ENCODE peak calls at places on chromosomes 11 and 22, in ten cellular contexts. G is fibroblast of lung; Q is transverse colon; U is gastrocnemius medialis; A is dorsolateral prefrontal cortex; Y is colonic mucosa; T is tibial artery; X is ovary; I is CD8-positive, alpha-beta T cell; S is hepatocyte. J is an unnamed sample.
A peak's percentile ranks its signal among the peaks of the same experiment; 100 is the strongest.

GRCh38 chr11:95231881-95232605 is 1.0 kb upstream of the SESN3 start:
- DNase-seq in I (peak; percentile 69), G (peak; percentile 78), Q (peak; percentile 66), U (peak; percentile 39), S (peak; percentile 87), A (peak; percentile 59), X (peak; percentile 81), Y (peak; percentile 72), T (peak; percentile 86), J (no peak)

GRCh38 chr11:119537641-119538253 is 114.8 kb upstream of the THY1 start:
- DNase-seq in U (no peak), T (peak; percentile 15), I (no peak), G (no peak), Q (no peak), S (no peak), Y (no peak), X (no peak), A (no peak), J (no peak)

GRCh38 chr11:118674094-118674460 is 5.4 kb downstream of the TREH start:
- DNase-seq in Q (no peak), T (no peak), I (no peak), S (no peak), Y (no peak), A (no peak), X (no peak), G (no peak), U (no peak), J (no peak)

GRCh38 chr11:125756050-125756449 is 10.0 kb downstream of the PATE1 start:
- DNase-seq in S (no peak), X (no peak), G (no peak), U (no peak), T (no peak), A (no peak), I (no peak), Q (no peak), Y (no peak), J (no peak)

GRCh38 chr22:46797355-46797754 is 34.9 kb downstream of the TBC1D22A start:
- DNase-seq in G (peak; percentile 29), Q (no peak), U (no peak), S (peak; percentile 63), Y (no peak), I (no peak), A (no peak), T (peak; percentile 63), X (no peak), J (no peak)

GRCh38 chr11:75014129-75014528 is 25.4 kb downstream of the NEU3 start:
- DNase-seq in I (no peak), T (no peak), Q (no peak), X (no peak), G (peak; percentile 81), Y (no peak), A (no peak), S (peak; percentile 18), U (peak; percentile 75), J (peak; percentile 57)

GRCh38 chr22:45997077-45997774 is 20.3 kb upstream of the WNT7B start:
- DNase-seq in Q (peak; percentile 79), S (peak; percentile 69), X (peak; percentile 88), A (peak; percentile 70), G (peak; percentile 97), Y (peak; percentile 75), I (no peak), U (peak; percentile 68), T (peak; percentile 96), J (peak; percentile 80)

GRCh38 chr22:24758164-24758799 is 16.2 kb downstream of the PIWIL3 start:
- DNase-seq in A (no peak), U (no peak), G (peak; percentile 27), Y (peak; percentile 67), I (peak; percentile 63), X (peak; percentile 70), S (peak; percentile 82), T (no peak), Q (peak; percentile 53), J (no peak)

GRCh38 chr11:93922830-93923229 is 72.4 kb upstream of the VSTM5 start:
- DNase-seq in U (no peak), A (no peak), X (no peak), Y (no peak), T (no peak), G (no peak), I (no peak), S (peak; percentile 66), Q (no peak), J (no peak)

GRCh38 chr11:61650781-61651571 is 29.2 kb upstream of the DAGLA start:
- DNase-seq in Q (peak; percentile 63), X (no peak), A (no peak), G (no peak), T (no peak), U (peak; percentile 82), I (no peak), Y (peak; percentile 51), S (peak; percentile 62), J (no peak)

GRCh38 chr11:57567210-57567511 is 311 bp downstream of the UBE2L6 start:
- DNase-seq in S (no peak), Q (peak; percentile 34), I (peak; percentile 23), A (no peak), G (no peak), U (no peak), T (no peak), Y (peak; percentile 39), X (no peak), J (no peak)

GRCh38 chr22:46484156-46484860 is 53.1 kb downstream of the CELSR1 start:
- DNase-seq in Q (no peak), Y (no peak), I (no peak), T (no peak), G (no peak), X (no peak), A (no peak), S (peak; percentile 12), U (no peak), J (no peak)

GRCh38 chr11:69250503-69251393 is 43.2 kb upstream of the MYEOV start:
- DNase-seq in T (peak; percentile 39), U (no peak), G (no peak), A (no peak), Q (no peak), I (no peak), Y (no peak), X (no peak), S (no peak), J (no peak)
- TF ChIP-seq CTCF in T (no peak), U (no peak), G (no peak), A (no peak), Q (no peak), I (no peak), Y (no peak), X (no peak), S (no peak), J (no peak)

DNA sequence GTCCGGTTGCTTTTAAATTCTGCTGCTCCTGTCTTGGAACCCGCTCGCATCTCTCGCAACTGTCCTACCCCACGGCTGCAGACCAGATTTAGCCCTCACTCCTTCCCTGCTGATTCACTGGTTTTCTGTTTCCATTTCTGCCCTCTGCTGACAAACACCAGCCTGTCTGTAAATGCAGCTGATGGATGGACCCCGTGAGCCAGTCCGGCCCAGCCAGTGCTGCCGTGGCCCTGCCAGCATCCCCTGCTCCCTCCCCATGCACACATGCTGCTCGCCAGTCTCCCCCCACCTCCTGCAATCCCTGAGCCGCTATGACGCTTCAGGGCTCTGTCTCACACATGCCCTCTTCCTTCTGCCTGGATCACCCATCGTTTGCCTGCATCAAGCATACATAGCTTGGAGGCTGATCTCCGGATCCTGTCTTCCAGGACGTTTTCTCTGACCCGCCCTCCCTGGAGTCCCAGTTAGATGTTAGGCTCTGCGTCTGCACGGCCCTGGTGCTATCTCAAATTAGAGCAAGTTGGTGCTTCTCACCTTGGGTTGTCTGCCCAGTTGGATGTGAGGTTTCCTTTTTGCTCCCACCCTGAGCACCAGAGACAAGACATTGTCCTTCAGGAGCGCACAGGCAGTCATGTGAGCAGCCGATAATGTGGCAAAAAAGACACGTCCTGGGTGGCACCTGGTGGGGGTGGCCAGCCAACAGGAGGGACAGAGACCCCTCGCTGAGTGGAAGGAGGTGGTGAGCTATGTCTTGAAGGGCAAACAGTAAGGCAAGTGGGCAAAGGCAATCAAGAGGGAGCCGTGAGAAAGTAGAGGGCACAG is 4.3 kb upstream of the ACR start:
- DNase-seq in T (peak; percentile 41), G (peak; percentile 23), S (no peak), U (no peak), X (peak; percentile 9), A (no peak), I (no peak), Y (no peak), Q (peak; percentile 5), J (no peak)
- H3K4me3 ChIP-seq in T (no peak overlapping the region), G (no peak overlapping the region), S (no peak overlapping the region), U (no peak overlapping the region), X (no peak overlapping the region), A (peak overlapping the region; percentile 32), I (no peak overlapping the region), Y (no peak overlapping the region), Q (no peak overlapping the region), J (peak overlapping the region; percentile 30)

GRCh38 chr22:19693581-19693980 is 20.7 kb upstream of the SEPTIN5 start:
- DNase-seq in X (no peak), Q (no peak), Y (no peak), U (no peak), I (no peak), T (no peak), S (no peak), A (no peak), G (no peak), J (no peak)

GRCh38 chr22:19693981-19694670 is 20.2 kb upstream of the SEPTIN5 start:
- DNase-seq in U (no peak), I (no peak), A (no peak), S (no peak), G (no peak), Y (no peak), T (peak; percentile 31), X (no peak), Q (no peak), J (no peak)

GRCh38 chr22:19696504-19697276 is 17.6 kb upstream of the SEPTIN5 start:
- DNase-seq in Y (no peak), Q (no peak), T (no peak), X (no peak), S (no peak), I (no peak), A (no peak), U (no peak), G (no peak), J (no peak)

GRCh38 chr22:19691721-19692341 is 22.5 kb upstream of the SEPTIN5 start:
- DNase-seq in Y (no peak), S (peak; percentile 51), A (no peak), T (no peak), U (no peak), X (no peak), Q (no peak), G (peak; percentile 74), I (no peak), J (no peak)

DNA sequence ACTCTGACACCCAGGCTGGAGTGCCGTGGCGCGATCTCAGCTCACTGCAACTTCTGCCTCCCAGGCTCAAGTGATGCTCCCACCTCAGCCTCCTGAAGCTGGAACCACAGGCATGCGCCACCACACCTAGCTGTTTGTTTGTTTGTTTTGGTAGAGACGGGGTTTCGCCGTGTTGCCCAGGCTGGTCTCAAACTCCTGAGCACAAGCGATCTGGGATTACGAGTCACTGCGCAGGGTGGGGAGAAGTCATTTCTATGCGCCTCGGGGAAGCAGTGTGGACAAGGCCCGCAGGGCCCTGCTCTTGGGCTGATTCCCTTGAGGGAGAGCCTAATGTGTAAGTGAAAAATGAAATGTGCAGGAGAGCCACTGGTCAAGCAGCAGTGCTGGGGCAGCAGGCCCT is 19.6 kb upstream of the SEPTIN5 start:
- DNase-seq in G (no peak), U (no peak), S (no peak), Q (no peak), A (no peak), I (no peak), T (no peak), Y (no peak), X (no peak), J (no peak)
- TF ChIP-seq CTCF in G (no peak), U (no peak), S (no peak), Q (no peak), A (no peak), I (no peak), T (no peak), Y (no peak), X (no peak), J (no peak)

GRCh38 chr22:28172948-28173360 is 253.9 kb upstream of the PITPNB start:
- DNase-seq in Q (no peak), X (no peak), I (no peak), S (peak; percentile 33), Y (no peak), T (no peak), U (no peak), A (no peak), G (peak; percentile 23), J (no peak)
- H3K4me3 ChIP-seq in Q (no peak overlapping the region), X (no peak overlapping the region), I (no peak overlapping the region), S (no peak overlapping the region), Y (no peak overlapping the region), T (no peak overlapping the region), U (no peak overlapping the region), A (no peak overlapping the region), G (no peak overlapping the region), J (no peak overlapping the region)

J was measured in AG04449.